ENCODE peak calls at places on chromosome 10, in ten cellular contexts. P is epithelial cell of esophagus; H is T-helper 2 cell; G is caudate nucleus; D is natural killer cell treated with Interleukin-12 subunit alpha and Interleukin-12 subunit beta and Interleukin-15 and Interleukin-18, amount 100 ng/mL, for 72 hours; K is lower leg skin; V is ACHN; C is upper lobe of right lung; E is ELR; R is B cell. L is an unnamed sample.

GRCh38 chr10:96044686-96045085 is 1.3 kb downstream of the CCNJ start:
- DNase-seq in P (peak; percentile 62), H (no peak), G (no peak), D (no peak), K (no peak), V (peak; percentile 21), C (no peak), E (peak; percentile 53), R (peak; percentile 9), L (no peak)

GRCh38 chr10:3624367-3624766 is 160.6 kb downstream of the KLF6 start:
- DNase-seq in P (peak; percentile 78), H (no peak), G (no peak), D (no peak), K (no peak), V (no peak), C (no peak), E (peak; percentile 95), R (no peak), L (no peak)

GRCh38 chr10:23439920-23440875 is 1.3 kb downstream of the OTUD1 start:
- DNase-seq in P (peak; percentile 50), H (peak; percentile 19), G (no peak), D (no peak), K (no peak), V (peak; percentile 2), C (peak; percentile 76), E (peak; percentile 70), R (peak; percentile 50), L (no peak)

GRCh38 chr10:58733436-58733835 is 220.8 kb downstream of the BICC1 start:
- DNase-seq in P (no peak), H (no peak), G (no peak), D (no peak), K (no peak), V (no peak), C (no peak), E (no peak), R (no peak), L (no peak)

GRCh38 chr10:103637855-103638561 is 144.5 kb downstream of the NEURL1 start:
- DNase-seq in P (no peak), H (no peak), G (no peak), D (no peak), K (no peak), V (no peak), C (no peak), E (no peak), R (no peak), L (no peak)

GRCh38 chr10:8051851-8052257 is 2.6 kb upstream of the GATA3 start:
- DNase-seq in P (no peak), H (no peak), G (no peak), D (no peak), K (no peak), V (no peak), C (no peak), E (no peak), R (peak; percentile 18), L (no peak)

GRCh38 chr10:73601486-73601921 is 10.4 kb upstream of the USP54 start:
- DNase-seq in P (peak; percentile 99), H (no peak), G (no peak), D (no peak), K (peak; percentile 43), V (peak; percentile 47), C (no peak), E (peak; percentile 35), R (no peak), L (no peak)

GRCh38 chr10:12631787-12632562 is 282.6 kb downstream of the CAMK1D start:
- DNase-seq in P (no peak), H (no peak), G (no peak), D (no peak), K (no peak), V (no peak), C (no peak), E (no peak), R (no peak), L (no peak)

GRCh38 chr10:13633689-13634088 is 46.9 kb downstream of the PRPF18 start:
- DNase-seq in P (no peak), H (no peak), G (no peak), D (no peak), K (no peak), V (no peak), C (no peak), E (no peak), R (no peak), L (no peak)

GRCh38 chr10:62239994-62240393 is 28.6 kb downstream of the RTKN2 start:
- DNase-seq in P (no peak), H (no peak), G (no peak), D (no peak), K (no peak), V (no peak), C (no peak), E (no peak), R (no peak), L (no peak)

GRCh38 chr10:74683621-74684114 is 142.7 kb upstream of the KAT6B start:
- DNase-seq in P (no peak), H (no peak), G (no peak), D (no peak), K (no peak), V (no peak), C (no peak), E (no peak), R (no peak), L (no peak)

GRCh38 chr10:22505923-22506685 is 160.8 kb downstream of the SPAG6 start:
- DNase-seq in P (no peak), H (peak; percentile 54), G (no peak), D (peak; percentile 77), K (no peak), V (no peak), C (no peak), E (no peak), R (peak; percentile 47), L (no peak)

GRCh38 chr10:66639351-66639750 is 286.5 kb upstream of the LRRTM3 start:
- DNase-seq in P (no peak), H (no peak), G (no peak), D (no peak), K (no peak), V (no peak), C (no peak), E (peak; percentile 79), R (no peak), L (no peak)

GRCh38 chr10:86299562-86299961 is 67.0 kb downstream of the GRID1 start:
- DNase-seq in P (no peak), H (no peak), G (no peak), D (no peak), K (no peak), V (no peak), C (no peak), E (no peak), R (no peak), L (no peak)

GRCh38 chr10:77036993-77037734 is 600.4 kb downstream of the KCNMA1 start:
- DNase-seq in P (peak; percentile 53), H (no peak), G (no peak), D (no peak), K (no peak), V (peak; percentile 43), C (no peak), E (peak; percentile 55), R (no peak), L (no peak)

GRCh38 chr10:46255696-46256355 is 31.0 kb upstream of the ANTXRL start:
- DNase-seq in P (peak; percentile 56), H (no peak), G (no peak), D (no peak), K (peak; percentile 34), V (peak; percentile 57), C (peak; percentile 86), E (peak; percentile 59), R (peak; percentile 42), L (no peak)

GRCh38 chr10:28254290-28254985 is 48.4 kb downstream of the MPP7 start:
- DNase-seq in P (peak; percentile 92), H (no peak), G (no peak), D (no peak), K (peak; percentile 35), V (no peak), C (no peak), E (peak; percentile 54), R (no peak), L (no peak)

GRCh38 chr10:96313348-96313747 is 9.1 kb downstream of the DNTT start:
- DNase-seq in P (no peak), H (no peak), G (no peak), D (no peak), K (no peak), V (no peak), C (no peak), E (no peak), R (no peak), L (no peak)

GRCh38 chr10:79445217-79445707 is at the start of gene ZCCHC24:
- DNase-seq in P (peak; percentile 66), H (no peak), G (no peak), D (peak; percentile 70), K (no peak), V (no peak), C (peak; percentile 86), E (peak; percentile 58), R (no peak), L (no peak)

GRCh38 chr10:99345350-99345749 is 16.2 kb downstream of the CNNM1 start:
- DNase-seq in P (no peak), H (no peak), G (no peak), D (no peak), K (no peak), V (peak; percentile 45), C (no peak), E (peak; percentile 63), R (no peak), L (no peak)